ENCODE peak calls at places on chromosome 6, in five cellular contexts. Y, J, X, H and G are unnamed samples.

GRCh38 chr6:18219611-18220010 is 44.7 kb downstream of the DEK start:
- DNase-seq in Y (no peak), J (no peak), X (no peak), H (no peak), G (no peak)

GRCh38 chr6:170135041-170135440 is 155.8 kb downstream of the DLL1 start:
- DNase-seq in Y (no peak), J (no peak), X (no peak), H (no peak), G (no peak)

GRCh38 chr6:162626869-162627268 is 100.7 kb downstream of the PRKN start:
- DNase-seq in Y (no peak), J (no peak), X (no peak), H (no peak), G (no peak)

GRCh38 chr6:92942549-92942948 is 476.8 kb downstream of the EPHA7 start:
- DNase-seq in Y (no peak), J (no peak), X (no peak), H (no peak), G (no peak)

GRCh38 chr6:168120390-168121307 is 41.6 kb upstream of the FRMD1 start:
- DNase-seq in Y (no peak), J (no peak), X (peak; percentile 40), H (no peak), G (no peak)

GRCh38 chr6:44667668-44668390 is 280.3 kb downstream of the CDC5L start:
- DNase-seq in Y (no peak), J (peak; percentile 29), X (no peak), H (peak; percentile 25), G (peak; percentile 4)

GRCh38 chr6:153980176-153980575 is 58.9 kb upstream of the OPRM1 start:
- DNase-seq in Y (peak; percentile 2), J (no peak), X (no peak), H (no peak), G (no peak)

GRCh38 chr6:50713226-50713625 is at the start of gene TFAP2D:
- DNase-seq in Y (no peak), J (no peak), X (no peak), H (no peak), G (no peak)

GRCh38 chr6:86010915-86011786 is 368.5 kb upstream of the SYNCRIP start:
- DNase-seq in Y (no peak), J (no peak), X (no peak), H (no peak), G (no peak)

GRCh38 chr6:99119109-99120031 is 171.6 kb upstream of the FBXL4 start:
- DNase-seq in Y (peak; percentile 62), J (peak; percentile 12), X (no peak), H (peak; percentile 18), G (no peak)

GRCh38 chr6:39553811-39554802 is 171.1 kb downstream of the KIF6 start:
- DNase-seq in Y (peak; percentile 78), J (no peak), X (no peak), H (no peak), G (no peak)

GRCh38 chr6:19024737-19025136 is 637.6 kb downstream of the RNF144B start:
- DNase-seq in Y (peak; percentile 52), J (peak; percentile 54), X (no peak), H (peak; percentile 24), G (no peak)

GRCh38 chr6:106939848-106940247 is 34.7 kb downstream of the CD24 start:
- DNase-seq in Y (no peak), J (no peak), X (no peak), H (no peak), G (no peak)

GRCh38 chr6:143293526-143293925 is 157.0 kb downstream of the ADAT2 start:
- DNase-seq in Y (no peak), J (no peak), X (no peak), H (no peak), G (no peak)

GRCh38 chr6:75794954-75795739 is 46.1 kb downstream of the MYO6 start:
- DNase-seq in Y (peak; percentile 45), J (no peak), X (no peak), H (no peak), G (no peak)

GRCh38 chr6:11653028-11653583 is 115.6 kb downstream of the TMEM170B start:
- DNase-seq in Y (peak; percentile 89), J (no peak), X (no peak), H (peak; percentile 31), G (no peak)

GRCh38 chr6:17949168-17949567 is 38.3 kb downstream of the KIF13A start:
- DNase-seq in Y (no peak), J (no peak), X (no peak), H (no peak), G (no peak)

GRCh38 chr6:9456241-9456658 is 958.6 kb downstream of the TFAP2A start:
- DNase-seq in Y (no peak), J (no peak), X (no peak), H (no peak), G (no peak)

GRCh38 chr6:68126089-68126749 is 508.9 kb upstream of the ADGRB3 start:
- DNase-seq in Y (no peak), J (no peak), X (no peak), H (no peak), G (no peak)

GRCh38 chr6:170464524-170464979 is 88.6 kb downstream of the PSMB1 start:
- DNase-seq in Y (no peak), J (no peak), X (no peak), H (no peak), G (no peak)

GRCh38 chr6:111646942-111647341 is 41.3 kb upstream of the TRAF3IP2 start:
- DNase-seq in Y (peak; percentile 84), J (no peak), X (peak; percentile 79), H (no peak), G (no peak)

GRCh38 chr6:17536586-17536985 is 63.5 kb upstream of the FAM8A1 start:
- DNase-seq in Y (no peak), J (no peak), X (no peak), H (no peak), G (no peak)

GRCh38 chr6:111231078-111231435 is 143.8 kb downstream of the SLC16A10 start:
- DNase-seq in Y (peak; percentile 18), J (no peak), X (no peak), H (no peak), G (no peak)

DNA sequence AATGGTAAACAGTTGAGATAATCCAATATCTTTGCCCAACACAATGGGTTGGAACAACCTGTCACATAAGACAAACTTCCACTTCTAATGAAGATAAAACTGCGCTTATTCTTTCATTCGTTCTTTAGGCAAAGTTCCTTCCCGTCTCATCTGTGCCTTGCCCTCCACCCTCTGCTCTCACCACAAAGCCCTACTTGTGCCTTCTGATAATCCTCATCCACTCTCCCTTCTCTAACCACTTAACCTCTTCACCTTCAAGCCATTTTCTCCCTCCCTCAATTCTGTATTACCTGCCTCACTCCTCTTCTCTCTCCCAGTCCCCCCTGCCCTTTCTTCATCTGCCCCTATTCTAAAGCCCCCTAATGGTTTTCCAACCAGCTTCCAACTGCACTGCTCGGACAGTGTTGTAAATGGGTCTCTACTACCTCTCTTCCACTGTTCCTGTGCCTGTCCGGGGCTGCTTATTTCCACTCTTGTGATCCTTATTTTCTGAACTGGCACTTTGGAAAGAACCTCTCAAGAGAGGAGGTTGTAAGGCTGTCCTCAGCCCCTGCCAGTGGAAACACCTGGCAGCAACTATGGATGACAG is 62.9 kb upstream of the MYB start:
- DNase-seq in Y (no peak), J (no peak), X (no peak), H (no peak), G (no peak)
- H3K27ac ChIP-seq in Y (no peak overlapping the region), J (no peak overlapping the region), X (no peak overlapping the region), H (no peak overlapping the region), G (no peak overlapping the region)

GRCh38 chr6:165656581-165657324 is 6.3 kb downstream of the PDE10A start:
- DNase-seq in Y (no peak), J (no peak), X (no peak), H (no peak), G (no peak)
- H3K4me1 ChIP-seq in Y (no peaks in the 10 kb centered on the region), J (no peaks in the 10 kb centered on the region), X (no peaks in the 10 kb centered on the region), H (peaks cover 17% of the 10 kb centered on the region), G (no peaks in the 10 kb centered on the region)

GRCh38 chr6:3088446-3088845 is 20.2 kb downstream of the RIPK1 start:
- DNase-seq in Y (peak; percentile 72), J (no peak), X (no peak), H (no peak), G (no peak)
- H3K4me3 ChIP-seq in Y (no peak overlapping the region), J (no peak overlapping the region), X (no peak overlapping the region), H (no peak overlapping the region), G (no peak overlapping the region)

GRCh38 chr6:108734336-108734922 is 113.8 kb upstream of the ARMC2 start:
- DNase-seq in Y (no peak), J (no peak), X (no peak), H (no peak), G (no peak)
- H3K27ac ChIP-seq in Y (no peak overlapping the region), J (no peak overlapping the region), X (no peak overlapping the region), H (no peak overlapping the region), G (no peak overlapping the region)

GRCh38 chr6:34317172-34317477 is 68.3 kb upstream of the SMIM29 start:
- DNase-seq in Y (no peak), J (no peak), X (no peak), H (no peak), G (no peak)

GRCh38 chr6:34317882-34318491 is 69.2 kb upstream of the SMIM29 start:
- DNase-seq in Y (peak; percentile 38), J (no peak), X (no peak), H (no peak), G (no peak)

GRCh38 chr6:34319471-34319885 is 70.7 kb upstream of the SMIM29 start:
- DNase-seq in Y (no peak), J (no peak), X (no peak), H (no peak), G (no peak)

GRCh38 chr6:34316442-34317171 is 67.8 kb upstream of the SMIM29 start:
- DNase-seq in Y (no peak), J (no peak), X (no peak), H (no peak), G (no peak)

DNA sequence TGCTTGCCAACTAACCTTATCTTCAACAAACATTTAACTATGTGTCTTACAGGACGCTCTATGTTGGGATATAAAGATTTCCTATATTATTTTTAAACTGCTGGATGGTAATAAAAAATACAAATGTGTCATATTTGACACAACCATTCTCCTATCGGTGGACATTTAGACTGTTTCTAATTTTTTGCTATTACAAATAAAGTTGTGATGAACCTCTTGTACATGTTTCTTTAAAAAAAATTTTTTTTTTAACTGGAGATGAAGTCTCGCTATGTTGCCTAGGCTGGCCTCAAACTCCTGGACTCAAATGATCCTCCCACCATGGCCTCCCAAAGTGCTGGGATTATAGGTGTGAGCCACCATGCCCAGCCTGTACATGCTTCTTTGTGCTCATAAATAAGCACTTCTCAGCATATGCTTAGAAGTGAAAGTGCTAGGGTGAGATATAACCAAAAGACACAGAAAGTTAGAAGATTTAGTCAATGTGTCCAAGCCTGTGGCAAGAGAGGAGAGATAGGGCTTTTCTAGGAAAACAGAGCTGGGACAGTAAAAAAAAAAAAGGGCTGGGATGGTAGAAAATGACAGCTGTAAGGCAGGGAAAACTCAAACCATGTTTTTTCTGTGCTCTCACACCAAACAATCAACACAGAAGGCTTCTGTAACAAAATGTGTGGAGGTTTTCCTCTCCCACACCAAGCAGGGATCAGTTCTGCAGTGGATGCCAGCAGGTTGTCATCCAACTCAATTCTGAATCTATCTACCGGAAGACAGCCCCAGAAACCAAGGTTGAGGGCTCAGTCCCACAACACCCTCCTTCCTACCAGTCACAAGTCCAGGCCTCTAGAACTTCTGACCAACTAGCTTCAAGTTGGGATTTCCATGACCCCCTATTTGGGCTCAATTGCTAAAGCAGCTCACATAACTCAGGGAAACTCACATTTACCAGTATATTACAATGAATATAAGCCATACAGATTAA is 70.0 kb upstream of the SMIM29 start:
- DNase-seq in Y (no peak), J (no peak), X (no peak), H (no peak), G (no peak)
- H3K4me1 ChIP-seq in Y (no peaks in the 10 kb centered on the region), J (peaks cover 11% of the 10 kb centered on the region), X (no peaks in the 10 kb centered on the region), H (peaks cover 18% of the 10 kb centered on the region), G (peaks cover 22% of the 10 kb centered on the region)